ENCODE peak calls at places on chromosomes 16 and 17, in four cellular contexts. U is suprapubic skin, A is HL-60, B is sigmoid colon. V is an unnamed sample.

GRCh38 chr17:42387663-42388380 is 420 bp downstream of the STAT3 start:
- DNase-seq in A (peak), B (peak), U (peak), V (peak)

GRCh38 chr17:81509687-81510523 is 2.7 kb downstream of the ACTG1 start:
- DNase-seq in U (no peak), A (peak), B (no peak), V (peak)

GRCh38 chr17:5694507-5694906 is 110.2 kb upstream of the NLRP1 start:
- DNase-seq in A (no peak), U (no peak), B (no peak), V (no peak)

GRCh38 chr16:12704492-12705111 is 99.1 kb downstream of the CPPED1 start:
- DNase-seq in B (peak), A (no peak), U (no peak), V (no peak)

GRCh38 chr16:74995986-74996385 is 2.8 kb upstream of the ZNRF1 start:
- DNase-seq in U (no peak), A (no peak), B (no peak), V (no peak)

GRCh38 chr16:72241930-72242329 is 70.0 kb upstream of the PMFBP1 start:
- DNase-seq in A (peak), B (no peak), U (no peak), V (peak)

GRCh38 chr17:43871947-43872690 is 25.1 kb downstream of the CD300LG start:
- DNase-seq in U (no peak), A (no peak), B (no peak), V (no peak)

GRCh38 chr17:81551458-81552243 is 502 bp downstream of the FAAP100 start:
- DNase-seq in A (peak), B (no peak), U (no peak), V (peak)

GRCh38 chr16:18969050-18969854 is 14.5 kb upstream of the TMC7 start:
- DNase-seq in A (peak), U (peak), B (peak), V (peak)

GRCh38 chr17:59762022-59762825 is 54.8 kb downstream of the VMP1 start:
- DNase-seq in A (no peak), B (no peak), U (no peak), V (peak)

GRCh38 chr17:59765038-59765437 is 57.6 kb downstream of the VMP1 start:
- DNase-seq in U (no peak), B (no peak), A (no peak), V (no peak)

GRCh38 chr17:59764292-59764741 is 56.9 kb downstream of the VMP1 start:
- DNase-seq in A (no peak), B (no peak), U (no peak), V (no peak)

GRCh38 chr17:59762826-59763374 is 55.4 kb downstream of the VMP1 start:
- DNase-seq in A (no peak), B (no peak), U (no peak), V (no peak)

DNA sequence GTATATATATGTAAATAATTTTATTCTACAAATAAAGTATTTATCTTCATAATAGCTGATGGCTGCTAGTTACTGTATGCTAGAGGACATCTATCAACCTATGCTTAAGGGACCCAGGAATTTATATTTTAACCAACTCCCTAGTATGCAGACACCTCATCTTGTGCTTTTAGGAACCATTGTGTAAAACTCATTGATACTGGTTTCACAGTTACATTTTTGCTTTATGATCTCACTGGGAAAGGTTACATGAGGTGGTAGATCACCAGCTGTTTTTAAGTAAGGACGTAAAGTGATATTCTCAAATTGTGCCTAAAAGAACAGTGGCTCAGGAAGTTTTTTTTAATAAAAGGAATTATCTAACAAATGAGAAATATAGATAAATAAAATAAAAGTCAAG is 56.4 kb downstream of the VMP1 start:
- DNase-seq in A (no peak), U (no peak), B (no peak), V (peak)
- TF ChIP-seq POLR2AphosphoS5 in A (no peak), U (no peak), B (no peak), V (no peak)

GRCh38 chr16:2023098-2023925 is 3.4 kb upstream of the NHERF2 start:
- DNase-seq in A (peak), B (peak), U (peak), V (peak)
- TF ChIP-seq POLR2AphosphoS5 in A (no peak), B (no peak), U (no peak), V (peak)

DNA sequence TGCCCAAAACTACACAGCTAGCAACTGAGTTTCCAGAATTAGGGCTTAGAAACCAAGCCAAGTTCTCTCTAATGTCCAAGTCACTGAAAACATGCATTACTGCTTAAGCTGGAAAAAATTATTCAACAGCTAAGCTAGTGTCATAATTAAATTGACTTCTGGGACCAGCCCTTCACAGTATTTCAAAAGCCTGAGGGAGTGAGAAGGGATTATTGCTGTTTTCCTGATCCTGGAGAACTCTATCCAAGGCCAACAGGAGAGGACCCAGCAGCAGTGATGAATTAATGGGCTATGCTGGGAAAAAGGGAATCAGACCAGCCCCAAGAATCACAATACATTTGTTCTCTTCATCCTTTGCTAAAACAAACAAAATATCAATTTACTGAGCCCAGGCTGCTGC is 34.6 kb upstream of the CLEC3A start:
- DNase-seq in A (no peak), U (no peak), B (no peak), V (no peak)
- TF ChIP-seq POLR2AphosphoS5 in A (no peak), U (no peak), B (no peak), V (no peak)

GRCh38 chr17:78351449-78352006 is 8.3 kb downstream of the SOCS3 start:
- DNase-seq in U (peak), A (peak), B (peak), V (no peak)
- TF ChIP-seq POLR2AphosphoS5 in U (no peak), A (no peak), B (peak), V (no peak)

DNA sequence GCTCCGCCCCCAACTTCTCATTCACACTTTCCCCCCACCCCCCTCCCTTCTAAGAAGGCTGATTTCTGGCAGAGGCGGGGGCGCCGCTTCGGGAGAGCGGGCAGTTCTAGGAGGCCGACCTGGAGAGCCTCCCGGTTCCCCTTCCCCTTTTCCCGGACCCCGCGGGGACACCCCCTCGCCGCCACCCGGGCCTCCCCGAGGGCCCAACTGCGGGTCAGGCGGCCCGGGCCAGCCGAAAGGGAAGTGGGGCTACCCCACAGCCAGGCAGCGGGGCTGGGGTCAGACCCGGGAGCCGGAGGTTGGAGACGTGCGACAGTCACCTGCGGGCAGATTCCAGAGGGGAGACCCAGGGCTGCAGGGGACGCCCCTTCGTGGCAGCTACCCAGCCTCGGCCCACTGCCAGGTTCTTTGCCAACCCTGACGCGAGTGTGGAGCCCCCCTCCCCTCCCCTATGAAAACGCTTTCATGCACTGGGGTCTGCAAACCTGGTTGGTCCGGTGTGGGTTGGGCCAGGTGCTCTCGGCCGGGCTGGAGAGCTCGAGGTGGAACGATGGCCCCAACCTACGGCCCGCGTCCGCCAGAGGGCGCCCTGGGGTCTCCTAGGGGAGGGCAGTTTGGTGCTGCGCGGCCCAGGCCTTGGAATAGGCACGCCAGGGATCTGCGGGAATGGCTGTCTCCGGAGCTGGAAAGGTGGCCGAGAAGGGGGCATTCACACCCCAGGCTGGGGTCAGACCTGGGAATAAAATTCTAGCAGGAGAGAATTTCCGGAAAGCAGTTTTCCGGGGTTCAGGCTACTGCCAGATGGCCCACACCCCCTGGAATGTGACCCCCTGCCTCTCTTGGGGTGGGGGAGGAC is 722 bp upstream of the SOCS3 start:
- DNase-seq in U (peak), B (peak), A (peak), V (peak)
- TF ChIP-seq POLR2AphosphoS5 in U (no peak), B (peak), A (no peak), V (no peak)

DNA sequence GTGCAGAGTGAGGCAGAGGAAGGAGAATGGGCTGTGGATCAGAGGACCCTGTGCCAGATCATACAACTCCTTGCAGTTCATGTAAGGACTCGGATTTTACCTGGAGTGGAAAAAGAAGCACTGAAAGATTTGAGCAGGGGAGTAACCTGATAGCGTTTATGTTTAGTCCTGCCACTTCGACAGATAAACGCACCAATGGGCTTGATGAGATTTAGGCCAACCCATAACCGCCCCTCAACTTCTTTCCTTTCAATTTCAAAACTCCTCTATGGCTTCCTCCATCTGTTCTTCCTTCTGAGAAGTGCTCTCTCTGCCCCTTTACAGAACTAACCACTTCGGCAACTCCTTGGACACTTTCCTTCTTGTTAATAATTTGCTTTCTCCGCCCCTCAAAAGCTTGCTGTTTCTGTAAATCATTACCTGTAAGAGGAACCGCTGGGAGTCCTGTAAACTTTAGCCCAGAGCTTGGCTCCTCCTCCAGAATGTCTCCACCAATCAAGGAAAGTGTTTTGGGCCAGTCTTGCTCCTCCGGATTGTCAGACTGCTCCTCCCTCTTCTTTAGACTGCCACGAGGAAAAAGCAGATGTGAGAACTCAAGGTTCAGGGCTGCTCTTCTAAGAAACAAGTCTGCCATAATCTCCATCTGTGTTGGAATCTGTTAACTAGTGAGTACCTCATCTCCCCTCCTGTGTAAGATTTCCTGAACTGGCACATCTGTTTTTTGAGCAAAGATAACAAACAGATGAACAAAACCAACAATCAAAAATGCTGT is at the start of gene ACSM3:
- DNase-seq in U (no peak), A (peak), B (peak), V (peak)
- TF ChIP-seq POLR2AphosphoS5 in U (no peak), A (no peak), B (no peak), V (no peak)

DNA sequence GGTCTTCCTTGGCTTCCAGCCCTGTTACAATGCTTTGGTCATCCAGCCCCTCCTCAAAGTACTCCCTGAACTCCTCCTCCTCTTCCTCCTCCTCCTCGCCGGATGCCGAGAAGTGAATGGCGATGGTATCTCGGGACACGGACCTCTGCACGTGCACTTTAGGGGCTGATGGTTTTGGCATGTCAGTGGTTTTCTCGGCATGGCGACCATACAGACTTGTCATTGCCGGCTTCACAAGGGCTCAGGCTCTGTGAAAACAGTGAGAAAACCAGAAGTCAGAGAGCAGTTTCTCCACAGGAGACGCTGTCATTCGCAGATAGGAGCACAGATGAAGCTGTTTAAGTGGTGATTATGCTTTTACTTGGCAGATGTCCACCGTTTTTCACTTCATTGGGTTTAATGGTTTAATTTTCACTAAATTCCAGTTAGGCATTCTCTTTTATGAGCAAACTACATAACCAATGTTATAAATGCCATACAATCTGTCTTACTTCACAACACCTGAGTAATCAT is 49.0 kb downstream of the TEX2 start:
- DNase-seq in U (no peak), B (no peak), A (no peak), V (peak)
- TF ChIP-seq POLR2AphosphoS5 in U (no peak), B (no peak), A (no peak), V (no peak)

V was measured in endothelial cell of umbilical vein.